ENCODE peak calls at places on chromosome 17, in five cellular contexts. One of them, this sample, is unnamed.

GRCh38 chr17:65560628-65561371 is 648 bp downstream of the AXIN2 start:
- DNase-seq in H9: peak; percentile 95
- DNase-seq in fibroblast of lung: peak; percentile 91
- DNase-seq in neuronal stem cell: peak; percentile 90
- DNase-seq in SK-N-SH: peak; percentile 92
- DNase-seq in this sample: peak; percentile 98

GRCh38 chr17:38464251-38464722 is 36.0 kb downstream of the ARHGAP23 start:
- DNase-seq in neuronal stem cell: no peak
- DNase-seq in H9: no peak
- DNase-seq in fibroblast of lung: no peak
- DNase-seq in SK-N-SH: peak; percentile 83
- DNase-seq in this sample: peak; percentile 93

GRCh38 chr17:45364531-45365390 is 47.9 kb upstream of the MAP3K14 start:
- DNase-seq in neuronal stem cell: no peak
- DNase-seq in fibroblast of lung: no peak
- DNase-seq in H9: peak; percentile 99
- DNase-seq in SK-N-SH: peak; percentile 24
- DNase-seq in this sample: peak; percentile 67

GRCh38 chr17:36849871-36850348 is 87.4 kb upstream of the LHX1 start:
- DNase-seq in neuronal stem cell: no peak
- DNase-seq in H9: no peak
- DNase-seq in SK-N-SH: no peak
- DNase-seq in fibroblast of lung: peak; percentile 34
- DNase-seq in this sample: no peak

GRCh38 chr17:82328141-82328993 is 5.2 kb downstream of the SECTM1 start:
- DNase-seq in neuronal stem cell: no peak
- DNase-seq in fibroblast of lung: no peak
- DNase-seq in H9: no peak
- DNase-seq in SK-N-SH: no peak
- DNase-seq in this sample: peak; percentile 90

GRCh38 chr17:6910987-6911603 is 79.6 kb upstream of the TEKT1 start:
- DNase-seq in fibroblast of lung: peak; percentile 71
- DNase-seq in SK-N-SH: peak; percentile 41
- DNase-seq in H9: no peak
- DNase-seq in neuronal stem cell: no peak
- DNase-seq in this sample: no peak

GRCh38 chr17:76935331-76935730 is 67.1 kb downstream of the MGAT5B start:
- DNase-seq in fibroblast of lung: peak; percentile 44
- DNase-seq in SK-N-SH: no peak
- DNase-seq in neuronal stem cell: no peak
- DNase-seq in H9: no peak
- DNase-seq in this sample: no peak

GRCh38 chr17:58574025-58574424 is 59.6 kb upstream of the MTMR4 start:
- DNase-seq in fibroblast of lung: no peak
- DNase-seq in H9: no peak
- DNase-seq in neuronal stem cell: no peak
- DNase-seq in SK-N-SH: no peak
- DNase-seq in this sample: no peak

GRCh38 chr17:64003526-64004121 is 5.5 kb downstream of the PRR29 start:
- DNase-seq in SK-N-SH: peak; percentile 18
- DNase-seq in fibroblast of lung: no peak
- DNase-seq in H9: peak; percentile 24
- DNase-seq in neuronal stem cell: no peak
- DNase-seq in this sample: peak; percentile 70

GRCh38 chr17:11943759-11944347 is 53.4 kb downstream of the ZNF18 start:
- DNase-seq in SK-N-SH: no peak
- DNase-seq in H9: no peak
- DNase-seq in fibroblast of lung: no peak
- DNase-seq in neuronal stem cell: no peak
- DNase-seq in this sample: peak; percentile 31

GRCh38 chr17:63082273-63082861 is 116.3 kb downstream of the TANC2 start:
- DNase-seq in H9: no peak
- DNase-seq in neuronal stem cell: no peak
- DNase-seq in fibroblast of lung: peak; percentile 77
- DNase-seq in SK-N-SH: peak; percentile 19
- DNase-seq in this sample: peak; percentile 62

GRCh38 chr17:77304746-77305473 is 164.1 kb downstream of the SEC14L1 start:
- DNase-seq in fibroblast of lung: no peak
- DNase-seq in neuronal stem cell: no peak
- DNase-seq in SK-N-SH: no peak
- DNase-seq in H9: no peak
- DNase-seq in this sample: peak; percentile 83

GRCh38 chr17:48546924-48547838 is 2.3 kb upstream of the HOXB2 start:
- DNase-seq in fibroblast of lung: peak; percentile 87
- DNase-seq in neuronal stem cell: no peak
- DNase-seq in H9: no peak
- DNase-seq in SK-N-SH: no peak
- DNase-seq in this sample: no peak

GRCh38 chr17:7112527-7113108 is 2.0 kb downstream of the ASGR2 start:
- DNase-seq in SK-N-SH: no peak
- DNase-seq in neuronal stem cell: no peak
- DNase-seq in H9: no peak
- DNase-seq in fibroblast of lung: no peak
- DNase-seq in this sample: peak; percentile 54

GRCh38 chr17:27069842-27070508 is 223.9 kb upstream of the WSB1 start:
- DNase-seq in neuronal stem cell: no peak
- DNase-seq in SK-N-SH: no peak
- DNase-seq in fibroblast of lung: no peak
- DNase-seq in H9: no peak
- DNase-seq in this sample: no peak
- H3K9me3 ChIP-seq in neuronal stem cell: no peaks in the 10 kb centered on the region
- H3K9me3 ChIP-seq in SK-N-SH: no peaks in the 10 kb centered on the region
- H3K9me3 ChIP-seq in fibroblast of lung: no peaks in the 10 kb centered on the region
- H3K9me3 ChIP-seq in H9: peaks cover 89% of the 10 kb centered on the region
- H3K9me3 ChIP-seq in this sample: no peaks in the 10 kb centered on the region

GRCh38 chr17:50534979-50535326 is 2.4 kb downstream of the EPN3 start:
- DNase-seq in H9: no peak
- DNase-seq in neuronal stem cell: no peak
- DNase-seq in SK-N-SH: no peak
- DNase-seq in fibroblast of lung: no peak
- DNase-seq in this sample: peak; percentile 63

GRCh38 chr17:50535407-50535806 is 2.9 kb downstream of the EPN3 start:
- DNase-seq in neuronal stem cell: no peak
- DNase-seq in H9: no peak
- DNase-seq in fibroblast of lung: no peak
- DNase-seq in SK-N-SH: no peak
- DNase-seq in this sample: peak; percentile 53

GRCh38 chr17:50537721-50538548 is 5.4 kb downstream of the EPN3 start:
- DNase-seq in neuronal stem cell: no peak
- DNase-seq in SK-N-SH: no peak
- DNase-seq in fibroblast of lung: no peak
- DNase-seq in H9: no peak
- DNase-seq in this sample: peak; percentile 66

GRCh38 chr17:50538549-50539410 is 6.2 kb downstream of the EPN3 start:
- DNase-seq in neuronal stem cell: no peak
- DNase-seq in H9: peak; percentile 46
- DNase-seq in SK-N-SH: no peak
- DNase-seq in fibroblast of lung: no peak
- DNase-seq in this sample: peak; percentile 80

GRCh38 chr17:50536683-50537646 is 4.4 kb downstream of the EPN3 start:
- DNase-seq in H9: no peak
- DNase-seq in fibroblast of lung: no peak
- DNase-seq in SK-N-SH: no peak
- DNase-seq in neuronal stem cell: no peak
- DNase-seq in this sample: peak; percentile 78
- H3K4me2 ChIP-seq in H9: no peak overlapping the region
- H3K4me2 ChIP-seq in fibroblast of lung: no peak overlapping the region
- H3K4me2 ChIP-seq in SK-N-SH: no peak overlapping the region
- H3K4me2 ChIP-seq in neuronal stem cell: no peak overlapping the region
- H3K4me2 ChIP-seq in this sample: no peak overlapping the region

GRCh38 chr17:22266231-22266630 is 573.9 kb downstream of the KCNJ18 start:
- DNase-seq in fibroblast of lung: no peak
- DNase-seq in H9: no peak
- DNase-seq in neuronal stem cell: no peak
- DNase-seq in SK-N-SH: peak; percentile 71
- DNase-seq in this sample: no peak

GRCh38 chr17:22267019-22267418 is 574.7 kb downstream of the KCNJ18 start:
- DNase-seq in fibroblast of lung: no peak
- DNase-seq in neuronal stem cell: no peak
- DNase-seq in SK-N-SH: no peak
- DNase-seq in H9: no peak
- DNase-seq in this sample: no peak

GRCh38 chr17:22268912-22269220 is 576.5 kb downstream of the KCNJ18 start:
- DNase-seq in SK-N-SH: no peak
- DNase-seq in fibroblast of lung: no peak
- DNase-seq in neuronal stem cell: no peak
- DNase-seq in H9: no peak
- DNase-seq in this sample: no peak

GRCh38 chr17:22268214-22268911 is 576.0 kb downstream of the KCNJ18 start:
- DNase-seq in fibroblast of lung: no peak
- DNase-seq in SK-N-SH: peak; percentile 69
- DNase-seq in neuronal stem cell: no peak
- DNase-seq in H9: no peak
- DNase-seq in this sample: no peak

DNA sequence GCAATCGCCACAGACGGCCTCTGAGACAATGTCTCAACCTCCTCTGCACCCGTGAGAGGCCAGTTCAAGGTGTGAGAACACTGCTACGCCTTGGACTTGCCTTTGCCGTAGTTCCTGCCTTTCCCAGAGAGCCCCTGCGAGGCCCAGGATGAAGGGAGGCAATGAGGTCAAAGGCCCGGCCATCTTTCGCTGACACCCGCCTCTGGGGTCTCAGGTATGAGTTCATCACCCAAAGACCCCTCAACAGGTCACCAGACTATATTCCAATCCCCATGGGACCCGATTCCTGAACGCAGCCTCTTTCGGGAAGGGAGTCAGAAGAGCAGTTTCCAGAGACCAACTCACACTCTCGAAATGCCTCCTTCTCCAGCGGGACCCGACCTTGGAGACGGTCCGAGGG is 573.5 kb downstream of the KCNJ18 start:
- DNase-seq in H9: peak; percentile 15
- DNase-seq in fibroblast of lung: no peak
- DNase-seq in neuronal stem cell: no peak
- DNase-seq in SK-N-SH: no peak
- DNase-seq in this sample: no peak
- H3K9me3 ChIP-seq in H9: peaks cover 53% of the 10 kb centered on the region
- H3K9me3 ChIP-seq in fibroblast of lung: no peaks in the 10 kb centered on the region
- H3K9me3 ChIP-seq in neuronal stem cell: no peaks in the 10 kb centered on the region
- H3K9me3 ChIP-seq in SK-N-SH: no peaks in the 10 kb centered on the region
- H3K9me3 ChIP-seq in this sample: peaks cover 12% of the 10 kb centered on the region

GRCh38 chr17:60087882-60088669 is 9.4 kb upstream of the HEATR6 start:
- DNase-seq in neuronal stem cell: no peak
- DNase-seq in H9: peak; percentile 56
- DNase-seq in SK-N-SH: no peak
- DNase-seq in fibroblast of lung: peak; percentile 41
- DNase-seq in this sample: no peak
- H3K4me2 ChIP-seq in neuronal stem cell: no peak overlapping the region
- H3K4me2 ChIP-seq in H9: no peak overlapping the region
- H3K4me2 ChIP-seq in SK-N-SH: peak overlapping the region; percentile 35
- H3K4me2 ChIP-seq in fibroblast of lung: peak overlapping the region; percentile 54
- H3K4me2 ChIP-seq in this sample: peak overlapping the region; percentile 44

This sample was measured in osteoblast.